ENCODE peak calls at places on chromosome X, in four cellular contexts. E is K562, H is HepG2, Y is H1. V is an unnamed sample.

GRCh38 chrX:13764765-13765164 is 30.2 kb downstream of the OFD1 start:
- DNase-seq in E (no peak), H (peak; percentile 1), Y (no peak), V (no peak)

GRCh38 chrX:97065066-97065465 is 181.4 kb downstream of the RPA4 start:
- DNase-seq in E (no peak), H (no peak), Y (no peak), V (no peak)

GRCh38 chrX:72029473-72030411 is 102.0 kb downstream of the RTL5 start:
- DNase-seq in E (no peak), H (peak; percentile 16), Y (no peak), V (no peak)

GRCh38 chrX:140157611-140158010 is 192.3 kb upstream of the CXorf66 start:
- DNase-seq in E (no peak), H (no peak), Y (no peak), V (no peak)

GRCh38 chrX:116281106-116281505 is 110.6 kb downstream of the AGTR2 start:
- DNase-seq in E (no peak), H (no peak), Y (no peak), V (no peak)

GRCh38 chrX:81261576-81261975 is 59.7 kb downstream of the SH3BGRL start:
- DNase-seq in E (no peak), H (peak; percentile 4), Y (no peak), V (no peak)

GRCh38 chrX:76228499-76228898 is 55.6 kb downstream of the PBDC1 start:
- DNase-seq in E (no peak), H (no peak), Y (no peak), V (no peak)

GRCh38 chrX:53356186-53356585 is 66.3 kb downstream of the SMC1A start:
- DNase-seq in E (peak; percentile 69), H (no peak), Y (no peak), V (no peak)

GRCh38 chrX:71107762-71108360 is 1.3 kb upstream of the CXorf65 start:
- DNase-seq in E (no peak), H (no peak), Y (no peak), V (no peak)

GRCh38 chrX:38277136-38277535 is 50.2 kb downstream of the RPGR start:
- DNase-seq in E (no peak), H (no peak), Y (no peak), V (no peak)

GRCh38 chrX:38276089-38276488 is 51.2 kb downstream of the RPGR start:
- DNase-seq in E (no peak), H (no peak), Y (no peak), V (no peak)

GRCh38 chrX:38275615-38276014 is 51.7 kb downstream of the RPGR start:
- DNase-seq in E (no peak), H (peak; percentile 51), Y (no peak), V (peak; percentile 27)

GRCh38 chrX:38273453-38273852 is 52.8 kb upstream of the SRPX start:
- DNase-seq in E (no peak), H (no peak), Y (no peak), V (no peak)

DNA sequence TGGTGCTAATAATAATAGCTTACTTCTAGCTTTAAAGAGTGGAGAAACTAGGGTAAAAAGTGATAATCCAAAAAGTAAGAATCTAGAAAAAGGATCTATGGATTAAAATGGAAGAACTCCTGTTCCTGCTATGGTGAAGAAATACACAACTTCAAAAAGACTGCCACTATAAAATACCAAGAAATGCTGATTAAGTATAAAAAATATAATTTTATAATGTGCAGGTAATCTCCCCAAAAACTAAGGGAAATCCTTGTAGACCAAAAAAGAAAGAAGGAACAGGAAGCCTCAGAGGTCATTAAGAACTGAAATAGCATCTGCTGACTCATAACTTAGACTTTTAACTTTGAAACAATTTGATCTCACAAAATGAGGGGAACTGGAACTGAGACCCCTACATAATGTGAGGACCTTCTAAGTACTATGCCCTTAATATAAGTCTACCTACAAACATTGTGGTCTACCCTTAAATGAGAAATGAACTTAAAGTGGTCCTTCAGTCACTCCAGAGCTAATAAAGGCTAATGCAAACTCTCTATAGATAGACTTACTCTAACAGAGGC is 50.6 kb upstream of the SRPX start:
- DNase-seq in E (no peak), H (no peak), Y (no peak), V (no peak)
- TF ChIP-seq YY1 in E (no peak), H (no peak), Y (no peak), V (no peak)

DNA sequence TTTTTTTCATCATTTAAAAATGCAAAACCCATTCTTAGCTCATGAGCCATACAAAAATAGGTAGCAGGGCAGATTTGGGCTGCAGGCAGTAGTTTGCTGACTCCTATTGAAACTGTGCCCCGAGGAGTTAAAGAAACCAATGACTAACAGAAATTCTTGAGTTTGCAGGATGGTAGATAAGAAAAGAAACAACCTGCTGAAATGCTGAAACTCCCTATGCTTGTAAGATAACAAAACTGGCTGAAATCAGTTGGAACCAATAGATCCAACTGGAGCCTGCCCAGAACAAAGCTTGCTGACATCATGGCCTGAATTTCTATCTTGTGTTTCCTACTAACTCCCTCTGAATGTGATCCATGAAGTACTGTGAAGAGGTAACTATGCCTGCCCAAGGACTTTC is 68.6 kb downstream of the ANOS1 start:
- DNase-seq in E (no peak), H (no peak), Y (no peak), V (no peak)
- H3K27ac ChIP-seq in E (no peak overlapping the region), H (no peak overlapping the region), Y (no peak overlapping the region), V (no peak overlapping the region)

DNA sequence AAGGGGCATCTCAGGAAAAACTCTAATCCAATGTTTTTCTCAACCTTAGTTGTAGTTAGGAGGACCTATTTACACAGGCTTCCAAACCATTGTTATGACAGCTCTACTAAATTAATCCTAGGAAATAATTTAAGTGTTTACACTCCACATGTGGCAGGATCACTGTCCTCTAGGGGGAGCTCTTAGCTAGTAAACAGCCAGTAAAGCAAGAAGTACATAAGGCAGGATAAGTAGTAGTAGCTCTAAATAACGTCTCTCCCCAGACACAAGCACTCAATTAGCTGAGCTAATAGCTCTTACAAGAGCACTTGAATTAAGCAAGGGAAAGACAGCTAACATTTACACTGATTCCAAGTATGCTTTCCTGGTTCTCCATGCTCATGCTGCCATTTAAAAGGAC is 37.3 kb downstream of the NUDT11 start:
- DNase-seq in E (no peak), H (peak; percentile 3), Y (no peak), V (peak; percentile 18)
- TF ChIP-seq ATF3 in E (no peak), H (no peak), Y (no peak), V (no peak)

GRCh38 chrX:86946569-86946968 is 571.0 kb upstream of the KLHL4 start:
- DNase-seq in E (peak; percentile 7), H (peak; percentile 30), Y (no peak), V (no peak)
- TF ChIP-seq YY1 in E (no peak), H (no peak), Y (no peak), V (no peak)

GRCh38 chrX:48934581-48935331 is 15.9 kb upstream of the PIM2 start:
- DNase-seq in E (no peak), H (no peak), Y (no peak), V (no peak)

GRCh38 chrX:48936429-48937064 is 17.7 kb upstream of the PIM2 start:
- DNase-seq in E (no peak), H (no peak), Y (no peak), V (no peak)

GRCh38 chrX:48938721-48939416 is 18.5 kb downstream of the OTUD5 start:
- DNase-seq in E (no peak), H (no peak), Y (no peak), V (no peak)

GRCh38 chrX:48937065-48937907 is 18.5 kb upstream of the PIM2 start:
- DNase-seq in E (peak; percentile 66), H (no peak), Y (no peak), V (no peak)

DNA sequence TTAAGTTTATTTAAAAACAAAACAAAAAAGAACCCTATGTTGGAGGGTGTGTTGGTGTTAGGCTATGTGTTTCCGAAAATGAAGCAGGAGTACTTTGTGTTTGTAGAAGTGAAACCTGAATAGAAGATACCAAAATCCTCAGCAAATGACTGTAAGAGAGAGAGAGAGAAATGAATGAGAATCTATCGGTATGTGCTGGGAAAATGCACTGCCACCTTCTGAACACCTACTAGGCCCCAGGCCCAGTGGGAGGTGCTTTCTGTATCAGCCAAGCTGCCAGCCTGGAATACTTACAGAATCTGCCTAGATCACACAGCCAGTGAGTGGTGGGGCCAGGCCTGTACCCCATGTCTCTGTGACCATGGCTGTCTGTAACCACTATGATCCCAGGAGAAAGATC is 14.9 kb upstream of the PIM2 start:
- DNase-seq in E (no peak), H (no peak), Y (no peak), V (no peak)
- H3K27ac ChIP-seq in E (no peak overlapping the region), H (no peak overlapping the region), Y (no peak overlapping the region), V (no peak overlapping the region)

GRCh38 chrX:2548731-2549423 is 48.1 kb upstream of the DHRSX start:
- DNase-seq in E (no peak), H (no peak), Y (no peak), V (no peak)
- TF ChIP-seq ATF3 in E (no peak), H (no peak), Y (no peak), V (no peak)

GRCh38 chrX:69618803-69619202 is 2.9 kb downstream of the EDA start:
- DNase-seq in E (no peak), H (peak; percentile 19), Y (no peak), V (no peak)
- TF ChIP-seq YY1 in E (no peak), H (no peak), Y (no peak), V (no peak)

GRCh38 chrX:119089619-119090018 is 16.8 kb downstream of the CT47C1 start:
- DNase-seq in E (no peak), H (no peak), Y (no peak), V (no peak)

GRCh38 chrX:119093991-119094741 is 21.4 kb downstream of the CT47C1 start:
- DNase-seq in E (no peak), H (peak; percentile 3), Y (no peak), V (no peak)

GRCh38 chrX:119095936-119096335 is 23.1 kb downstream of the CT47C1 start:
- DNase-seq in E (no peak), H (no peak), Y (no peak), V (no peak)

GRCh38 chrX:119094819-119095218 is 22.0 kb downstream of the CT47C1 start:
- DNase-seq in E (no peak), H (no peak), Y (no peak), V (no peak)
- H3K27ac ChIP-seq in E (no peak overlapping the region), H (no peak overlapping the region), Y (no peak overlapping the region), V (no peak overlapping the region)

GRCh38 chrX:28659269-28659668 is 72.0 kb downstream of the IL1RAPL1 start:
- DNase-seq in E (peak; percentile 6), H (no peak), Y (peak; percentile 29), V (no peak)
- TF ChIP-seq ATF3 in E (no peak), H (no peak), Y (no peak), V (no peak)